ENCODE peak calls at places on chromosomes 1 and 21, in six cellular contexts. V is GM23248, D is tibial nerve, M is lung, O is mesenchymal stem cell, I is small intestine. E is an unnamed sample.

GRCh38 chr1:236395780-236396664 is 1.9 kb downstream of the EDARADD start:
- DNase-seq in V (no peak), D (no peak), M (no peak), O (no peak), I (no peak), E (no peak)

GRCh38 chr1:14570514-14570913 is 28.0 kb upstream of the KAZN start:
- DNase-seq in V (peak; percentile 47), D (no peak), M (no peak), O (no peak), I (no peak), E (no peak)

GRCh38 chr1:161324020-161324419 is 9.8 kb downstream of the SDHC start:
- DNase-seq in V (no peak), D (no peak), M (no peak), O (no peak), I (no peak), E (no peak)

GRCh38 chr1:941588-942383 is 17.3 kb downstream of the NOC2L start:
- DNase-seq in V (peak; percentile 95), D (no peak), M (peak; percentile 60), O (peak; percentile 85), I (peak; percentile 59), E (no peak)

GRCh38 chr1:167777253-167777618 is 55.5 kb downstream of the MPZL1 start:
- DNase-seq in V (no peak), D (no peak), M (no peak), O (no peak), I (no peak), E (no peak)

GRCh38 chr21:44996983-44997936 is 57.4 kb downstream of the SLX9 start:
- DNase-seq in V (no peak), D (no peak), M (no peak), O (no peak), I (no peak), E (no peak)

GRCh38 chr1:190752131-190752530 is 274.5 kb upstream of the BRINP3 start:
- DNase-seq in V (no peak), D (no peak), M (no peak), O (no peak), I (no peak), E (no peak)

GRCh38 chr21:20388400-20388799 is 609.8 kb upstream of the NCAM2 start:
- DNase-seq in V (no peak), D (no peak), M (no peak), O (no peak), I (no peak), E (no peak)

GRCh38 chr1:21764615-21765423 is 18.1 kb downstream of the USP48 start:
- DNase-seq in V (peak; percentile 94), D (no peak), M (peak; percentile 71), O (peak; percentile 49), I (peak; percentile 69), E (peak; percentile 19)

GRCh38 chr1:67716800-67717199 is 31.8 kb downstream of the GADD45A start:
- DNase-seq in V (peak; percentile 73), D (no peak), M (no peak), O (no peak), I (peak; percentile 86), E (peak; percentile 52)

GRCh38 chr21:46118871-46119564 is 21.1 kb downstream of the COL6A2 start:
- DNase-seq in V (no peak), D (peak; percentile 9), M (no peak), O (no peak), I (no peak), E (peak; percentile 9)

GRCh38 chr1:180228648-180229482 is 1.2 kb upstream of the LHX4 start:
- DNase-seq in V (peak; percentile 40), D (no peak), M (no peak), O (peak; percentile 30), I (no peak), E (no peak)

GRCh38 chr1:244330318-244330625 is 121.4 kb downstream of the ADSS2 start:
- DNase-seq in V (no peak), D (no peak), M (no peak), O (no peak), I (no peak), E (no peak)

GRCh38 chr1:9615316-9616063 is 26.8 kb downstream of the TMEM201 start:
- DNase-seq in V (peak; percentile 75), D (no peak), M (peak; percentile 48), O (peak; percentile 37), I (peak; percentile 43), E (no peak)

GRCh38 chr1:89545264-89546038 is 20.8 kb downstream of the LRRC8B start:
- DNase-seq in V (peak; percentile 21), D (no peak), M (no peak), O (peak; percentile 40), I (peak; percentile 51), E (no peak)

GRCh38 chr21:38989097-38989744 is 183.5 kb downstream of the ETS2 start:
- DNase-seq in V (no peak), D (no peak), M (no peak), O (no peak), I (no peak), E (no peak)
- H3K4me1 ChIP-seq in V (peaks cover 37% of the 10 kb centered on the region), D (no peaks in the 10 kb centered on the region), M (peaks cover 31% of the 10 kb centered on the region), O (peaks cover 34% of the 10 kb centered on the region), I (no peaks in the 10 kb centered on the region), E (peaks cover 90% of the 10 kb centered on the region)

GRCh38 chr1:230948301-230948700 is 30.4 kb downstream of the TTC13 start:
- DNase-seq in V (no peak), D (no peak), M (no peak), O (no peak), I (no peak), E (no peak)
- H3K4me1 ChIP-seq in V (no peaks in the 10 kb centered on the region), D (no peaks in the 10 kb centered on the region), M (no peaks in the 10 kb centered on the region), O (no peaks in the 10 kb centered on the region), I (no peaks in the 10 kb centered on the region), E (peaks cover 3% of the 10 kb centered on the region)

GRCh38 chr1:18927654-18928272 is 25.4 kb upstream of the ALDH4A1 start:
- DNase-seq in V (no peak), D (no peak), M (no peak), O (no peak), I (peak; percentile 33), E (no peak)

GRCh38 chr1:18928406-18928805 is 26.1 kb upstream of the ALDH4A1 start:
- DNase-seq in V (no peak), D (no peak), M (no peak), O (no peak), I (no peak), E (no peak)

GRCh38 chr1:18927082-18927653 is 24.8 kb upstream of the ALDH4A1 start:
- DNase-seq in V (no peak), D (no peak), M (no peak), O (no peak), I (no peak), E (no peak)

GRCh38 chr1:18928985-18929384 is 26.6 kb upstream of the ALDH4A1 start:
- DNase-seq in V (no peak), D (no peak), M (no peak), O (no peak), I (no peak), E (no peak)

GRCh38 chr1:18926315-18927081 is 24.1 kb upstream of the ALDH4A1 start:
- DNase-seq in V (peak; percentile 98), D (no peak), M (peak; percentile 65), O (peak; percentile 97), I (peak; percentile 61), E (peak; percentile 38)
- H3K4me1 ChIP-seq in V (peaks cover 69% of the 10 kb centered on the region), D (no peaks in the 10 kb centered on the region), M (peaks cover 55% of the 10 kb centered on the region), O (peaks cover 68% of the 10 kb centered on the region), I (no peaks in the 10 kb centered on the region), E (peaks cover 49% of the 10 kb centered on the region)

GRCh38 chr1:234720709-234721436 is 110.9 kb upstream of the IRF2BP2 start:
- DNase-seq in V (peak; percentile 30), D (no peak), M (no peak), O (no peak), I (no peak), E (no peak)

GRCh38 chr1:234722267-234722704 is 112.3 kb upstream of the IRF2BP2 start:
- DNase-seq in V (no peak), D (no peak), M (no peak), O (no peak), I (no peak), E (no peak)

GRCh38 chr1:234721476-234722266 is 111.7 kb upstream of the IRF2BP2 start:
- DNase-seq in V (peak; percentile 90), D (peak; percentile 50), M (peak; percentile 57), O (peak; percentile 69), I (peak; percentile 46), E (no peak)

GRCh38 chr1:234724517-234725176 is 114.7 kb upstream of the IRF2BP2 start:
- DNase-seq in V (no peak), D (peak; percentile 59), M (peak; percentile 69), O (no peak), I (peak; percentile 84), E (no peak)

DNA sequence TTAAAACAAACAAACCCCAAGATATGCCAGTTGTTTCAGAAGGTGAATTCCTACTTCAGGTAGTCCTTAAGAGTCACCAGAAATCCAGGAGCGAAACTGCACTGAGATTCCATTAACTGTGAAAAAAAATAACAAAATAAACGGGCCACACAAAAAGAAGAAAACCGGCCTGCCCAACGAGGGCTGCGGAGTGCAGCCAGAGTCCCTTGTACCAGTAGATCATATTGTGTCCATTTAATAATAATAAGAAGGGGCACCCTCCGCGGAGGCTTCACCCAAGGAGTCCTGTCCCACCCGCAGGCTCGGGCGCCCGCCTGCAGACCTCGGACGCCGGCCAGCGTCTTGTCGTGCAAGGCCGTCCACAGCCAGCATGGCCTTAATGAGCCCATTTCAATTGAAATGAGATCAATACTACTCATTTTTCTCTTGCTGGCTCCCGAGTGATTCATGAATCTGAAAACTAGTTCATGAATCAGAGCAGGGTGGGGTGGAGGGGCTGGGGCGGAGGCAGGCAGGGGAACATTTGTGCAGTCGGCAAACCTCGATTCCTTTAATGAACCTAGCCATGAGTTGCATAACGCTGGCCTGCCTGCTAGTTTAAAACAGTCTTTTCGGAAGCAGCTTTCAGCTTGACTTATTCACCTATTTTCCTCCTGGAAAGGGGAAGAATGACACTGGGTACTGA is 113.1 kb upstream of the IRF2BP2 start:
- DNase-seq in V (peak; percentile 97), D (peak; percentile 54), M (peak; percentile 64), O (peak; percentile 90), I (no peak), E (no peak)
- H3K4me1 ChIP-seq in V (peaks cover 44% of the 10 kb centered on the region), D (peaks cover 10% of the 10 kb centered on the region), M (peaks cover 39% of the 10 kb centered on the region), O (peaks cover 50% of the 10 kb centered on the region), I (peaks cover 24% of the 10 kb centered on the region), E (peaks cover 96% of the 10 kb centered on the region)

DNA sequence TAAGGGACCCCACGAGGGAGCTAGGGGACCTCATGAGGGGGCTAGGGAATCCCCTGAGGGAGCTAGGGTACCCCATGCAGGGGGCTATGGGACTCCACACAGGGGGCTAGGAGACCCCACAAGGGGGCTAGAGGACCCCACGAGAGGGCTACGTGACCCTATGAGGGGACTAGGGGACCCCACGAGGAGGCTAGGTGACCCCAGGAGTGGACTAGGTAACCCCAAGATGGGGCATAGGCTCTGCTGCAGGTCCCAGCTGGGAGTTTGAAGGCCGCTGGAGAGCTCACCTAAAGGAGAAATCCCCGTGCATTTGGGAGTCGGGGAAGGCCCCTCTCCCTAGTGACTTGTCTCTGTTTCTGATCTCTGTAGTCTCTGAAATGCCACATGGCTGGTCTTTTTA is 50.0 kb upstream of the DMRTB1 start:
- DNase-seq in V (no peak), D (no peak), M (no peak), O (no peak), I (no peak), E (no peak)
- H3K4me1 ChIP-seq in V (peaks cover 36% of the 10 kb centered on the region), D (no peaks in the 10 kb centered on the region), M (peaks cover 5% of the 10 kb centered on the region), O (peaks cover 25% of the 10 kb centered on the region), I (no peaks in the 10 kb centered on the region), E (no peaks in the 10 kb centered on the region)

E was measured in gastrocnemius medialis.